ENCODE peak calls at places on chromosomes 6 and 20, in ten cellular contexts. K is upper lobe of right lung, A is psoas muscle, T is Panc1, D is cardiac muscle cell, U is left ventricle myocardium inferior, X is uterus, L is tibial nerve, F is neural progenitor cell, M is GM23338. C is an unnamed sample. For H3K4me1, the result is how much of the 10 kb centered on the place peaks cover.

GRCh38 chr6:11298651-11299420 is 66.4 kb upstream of the NEDD9 start:
- DNase-seq in K (no peak), A (no peak), T (no peak), D (no peak), U (no peak), X (no peak), L (no peak), F (peak), M (peak), C (no peak)

GRCh38 chr6:84766796-84767590 is 2.6 kb upstream of the TBX18 start:
- DNase-seq in K (no peak), A (no peak), T (no peak), D (peak), U (no peak), X (no peak), L (no peak), F (peak), M (peak), C (no peak)

GRCh38 chr6:119493980-119494379 is 144.4 kb upstream of the MAN1A1 start:
- DNase-seq in K (no peak), A (no peak), T (no peak), D (no peak), U (no peak), X (no peak), L (no peak), F (no peak), M (no peak), C (no peak)

GRCh38 chr20:6074145-6074561 is 20.3 kb upstream of the LRRN4 start:
- DNase-seq in K (no peak), A (no peak), T (no peak), D (peak), U (no peak), X (no peak), L (no peak), F (peak), M (peak), C (no peak)

GRCh38 chr6:164990901-164991300 is 318.5 kb downstream of the C6orf118 start:
- DNase-seq in K (no peak), A (no peak), T (no peak), D (no peak), U (no peak), X (no peak), L (no peak), F (no peak), M (no peak), C (no peak)

GRCh38 chr20:36644032-36644712 is 1.8 kb downstream of the SLA2 start:
- DNase-seq in K (peak), A (no peak), T (no peak), D (no peak), U (no peak), X (no peak), L (no peak), F (no peak), M (no peak), C (no peak)

GRCh38 chr6:144006731-144007454 is 1.2 kb downstream of the PLAGL1 start:
- DNase-seq in K (no peak), A (peak), T (no peak), D (no peak), U (no peak), X (no peak), L (no peak), F (peak), M (peak), C (no peak)

GRCh38 chr6:2766767-2767314 is 1.6 kb downstream of the WRNIP1 start:
- DNase-seq in K (no peak), A (no peak), T (no peak), D (no peak), U (no peak), X (no peak), L (no peak), F (no peak), M (no peak), C (no peak)

GRCh38 chr6:156485145-156485544 is 292.0 kb upstream of the ARID1B start:
- DNase-seq in K (no peak), A (no peak), T (no peak), D (no peak), U (no peak), X (no peak), L (no peak), F (no peak), M (peak), C (no peak)

GRCh38 chr6:28824793-28825731 is 98.7 kb downstream of the TRIM27 start:
- DNase-seq in K (no peak), A (no peak), T (no peak), D (no peak), U (no peak), X (no peak), L (no peak), F (peak), M (peak), C (no peak)

GRCh38 chr6:30151580-30151979 is 9.4 kb downstream of the TRIM10 start:
- DNase-seq in K (no peak), A (no peak), T (no peak), D (no peak), U (no peak), X (no peak), L (no peak), F (no peak), M (no peak), C (no peak)

GRCh38 chr20:50924261-50924660 is 7.0 kb downstream of the ADNP start:
- DNase-seq in K (no peak), A (no peak), T (no peak), D (no peak), U (no peak), X (no peak), L (no peak), F (no peak), M (no peak), C (no peak)

GRCh38 chr6:13917141-13917540 is 7.6 kb upstream of the RNF182 start:
- DNase-seq in K (no peak), A (no peak), T (no peak), D (no peak), U (no peak), X (no peak), L (no peak), F (no peak), M (no peak), C (no peak)

GRCh38 chr6:16276991-16277981 is 38.9 kb downstream of the GMPR start:
- DNase-seq in K (peak), A (peak), T (peak), D (peak), U (peak), X (peak), L (peak), F (peak), M (peak), C (peak)

GRCh38 chr6:50471041-50471440 is 242.3 kb upstream of the TFAP2D start:
- DNase-seq in K (no peak), A (no peak), T (no peak), D (no peak), U (no peak), X (no peak), L (no peak), F (no peak), M (peak), C (no peak)

GRCh38 chr6:143843689-143844405 is 709 bp downstream of the LTV1 start:
- DNase-seq in K (no peak), A (no peak), T (no peak), D (no peak), U (no peak), X (no peak), L (no peak), F (peak), M (no peak), C (no peak)

GRCh38 chr6:151998784-151999183 is 191.3 kb downstream of the ESR1 start:
- DNase-seq in K (no peak), A (no peak), T (no peak), D (no peak), U (no peak), X (no peak), L (no peak), F (no peak), M (no peak), C (no peak)

GRCh38 chr6:111837641-111838500 is 35.4 kb downstream of the FYN start:
- DNase-seq in K (no peak), A (no peak), T (no peak), D (no peak), U (no peak), X (no peak), L (no peak), F (no peak), M (no peak), C (no peak)

GRCh38 chr6:167578371-167578901 is 248.3 kb upstream of the AFDN start:
- DNase-seq in K (no peak), A (no peak), T (no peak), D (no peak), U (no peak), X (no peak), L (no peak), F (no peak), M (no peak), C (peak)

GRCh38 chr6:121436172-121436965 is 923 bp downstream of the GJA1 start:
- DNase-seq in K (no peak), A (peak), T (no peak), D (peak), U (no peak), X (peak), L (no peak), F (peak), M (peak), C (no peak)
- H3K4me3 ChIP-seq in K (peak), A (peak), T (peak), D (peak), U (peak), X (peak), L (peak), F (peak), M (peak), C (peak)

DNA sequence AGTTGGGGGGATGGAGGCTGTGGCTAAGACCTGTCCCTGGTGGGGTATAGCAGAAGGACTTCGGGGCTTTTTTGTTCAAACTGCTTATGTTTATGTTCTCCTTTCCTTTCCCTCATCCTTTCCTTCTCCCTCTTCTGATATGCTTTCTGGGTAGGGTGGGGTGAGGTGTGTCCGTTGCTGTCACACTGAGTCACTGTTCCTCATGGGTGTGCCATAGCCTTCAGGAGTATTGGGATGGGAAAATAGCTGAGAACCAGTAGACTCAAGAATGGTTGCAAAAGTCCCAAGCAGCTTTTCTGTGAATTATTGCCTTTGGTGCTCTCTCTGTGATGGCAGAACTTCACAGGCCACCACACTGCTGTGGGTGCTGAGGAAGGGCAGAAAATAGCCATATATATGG is 39.6 kb downstream of the TPD52L1 start:
- DNase-seq in K (no peak), A (no peak), T (no peak), D (no peak), U (no peak), X (no peak), L (no peak), F (no peak), M (no peak), C (no peak)
- H3K4me1 ChIP-seq in K (under half), A (half or more), T (under half), D (under half), U (half or more), X (under half), L (under half), F (under half), M (under half), C (half or more)

DNA sequence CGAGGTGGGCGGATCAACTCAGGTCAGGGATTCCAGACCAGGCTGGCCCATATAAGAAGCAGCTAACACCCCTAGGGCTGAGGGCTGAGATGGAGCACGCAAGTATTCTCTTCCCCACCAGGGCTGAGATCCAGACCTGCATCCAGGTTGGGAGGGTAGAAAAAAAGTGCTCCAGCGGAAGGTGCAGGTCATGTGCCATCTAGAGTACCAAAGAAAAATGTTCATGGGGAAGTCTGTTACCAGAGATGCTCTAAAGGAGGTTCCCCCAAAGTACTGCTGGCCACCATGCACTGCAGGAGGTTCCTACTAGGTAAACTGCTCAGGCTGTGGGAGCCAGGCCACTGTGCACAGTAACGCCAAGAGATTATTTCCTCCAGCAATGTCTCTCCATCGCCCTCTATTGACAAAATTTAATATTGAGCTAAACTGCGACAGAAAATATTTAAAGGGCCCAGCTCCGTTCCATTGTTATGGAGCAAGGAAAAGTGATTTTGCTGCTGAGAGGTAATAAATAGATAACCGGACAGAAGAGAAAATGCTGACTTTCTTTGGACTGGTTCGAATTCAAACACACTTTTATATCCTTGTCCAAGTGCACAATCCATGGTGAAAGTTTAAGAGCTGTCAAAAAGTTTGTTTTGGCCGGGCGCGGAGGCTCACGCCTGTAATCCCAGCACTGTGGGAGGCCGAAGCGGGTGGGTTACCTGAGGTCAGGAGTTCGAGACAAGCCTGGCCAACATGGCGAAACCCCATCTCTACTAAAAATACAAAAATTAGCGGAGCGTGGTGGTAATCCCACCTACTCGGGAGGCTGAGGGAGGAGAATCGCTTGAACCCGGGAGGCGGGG is 159.9 kb downstream of the OR2B2 start:
- DNase-seq in K (peak), A (peak), T (peak), D (peak), U (no peak), X (peak), L (no peak), F (peak), M (peak), C (no peak)
- TF ChIP-seq CTCF in K (peak), A (peak), T (peak), D (peak), U (peak), X (peak), L (peak), F (peak), M (peak), C (peak)

GRCh38 chr6:154996841-154997311 is 1.8 kb downstream of the TIAM2 start:
- DNase-seq in K (no peak), A (no peak), T (no peak), D (no peak), U (no peak), X (no peak), L (no peak), F (peak), M (peak), C (no peak)
- H3K4me3 ChIP-seq in K (no peak), A (no peak), T (peak), D (no peak), U (no peak), X (no peak), L (no peak), F (no peak), M (peak), C (no peak)

GRCh38 chr6:31559606-31559957 is 12.2 kb downstream of the NFKBIL1 start:
- DNase-seq in K (no peak), A (no peak), T (no peak), D (no peak), U (no peak), X (no peak), L (no peak), F (no peak), M (no peak), C (no peak)

GRCh38 chr6:31559958-31560696 is 12.0 kb upstream of the LTA start:
- DNase-seq in K (peak), A (peak), T (no peak), D (no peak), U (peak), X (peak), L (no peak), F (no peak), M (peak), C (peak)

GRCh38 chr6:31557443-31558317 is 10.3 kb downstream of the NFKBIL1 start:
- DNase-seq in K (no peak), A (no peak), T (no peak), D (no peak), U (no peak), X (no peak), L (no peak), F (no peak), M (no peak), C (no peak)

GRCh38 chr6:31558318-31558625 is 10.9 kb downstream of the NFKBIL1 start:
- DNase-seq in K (no peak), A (no peak), T (no peak), D (no peak), U (no peak), X (no peak), L (no peak), F (no peak), M (no peak), C (no peak)

GRCh38 chr6:31558631-31559500 is 11.5 kb downstream of the NFKBIL1 start:
- DNase-seq in K (peak), A (peak), T (no peak), D (no peak), U (peak), X (peak), L (no peak), F (no peak), M (no peak), C (no peak)
- H3K4me1 ChIP-seq in K (half or more), A (under half), T (under half), D (under half), U (under half), X (under half), L (under half), F (under half), M (under half), C (under half)

GRCh38 chr20:23606652-23607049 is 934 bp upstream of the CST9 start:
- DNase-seq in K (peak), A (peak), T (peak), D (peak), U (peak), X (peak), L (peak), F (peak), M (peak), C (peak)

GRCh38 chr20:23608251-23608846 is 2.6 kb upstream of the CST9 start:
- DNase-seq in K (no peak), A (no peak), T (no peak), D (peak), U (no peak), X (no peak), L (no peak), F (no peak), M (no peak), C (no peak)

GRCh38 chr20:23609486-23610109 is 3.9 kb upstream of the CST9 start:
- DNase-seq in K (no peak), A (no peak), T (no peak), D (no peak), U (no peak), X (no peak), L (no peak), F (peak), M (no peak), C (no peak)

GRCh38 chr20:23605867-23606651 is at the start of gene CST9:
- DNase-seq in K (no peak), A (no peak), T (no peak), D (no peak), U (no peak), X (no peak), L (no peak), F (peak), M (no peak), C (no peak)

DNA sequence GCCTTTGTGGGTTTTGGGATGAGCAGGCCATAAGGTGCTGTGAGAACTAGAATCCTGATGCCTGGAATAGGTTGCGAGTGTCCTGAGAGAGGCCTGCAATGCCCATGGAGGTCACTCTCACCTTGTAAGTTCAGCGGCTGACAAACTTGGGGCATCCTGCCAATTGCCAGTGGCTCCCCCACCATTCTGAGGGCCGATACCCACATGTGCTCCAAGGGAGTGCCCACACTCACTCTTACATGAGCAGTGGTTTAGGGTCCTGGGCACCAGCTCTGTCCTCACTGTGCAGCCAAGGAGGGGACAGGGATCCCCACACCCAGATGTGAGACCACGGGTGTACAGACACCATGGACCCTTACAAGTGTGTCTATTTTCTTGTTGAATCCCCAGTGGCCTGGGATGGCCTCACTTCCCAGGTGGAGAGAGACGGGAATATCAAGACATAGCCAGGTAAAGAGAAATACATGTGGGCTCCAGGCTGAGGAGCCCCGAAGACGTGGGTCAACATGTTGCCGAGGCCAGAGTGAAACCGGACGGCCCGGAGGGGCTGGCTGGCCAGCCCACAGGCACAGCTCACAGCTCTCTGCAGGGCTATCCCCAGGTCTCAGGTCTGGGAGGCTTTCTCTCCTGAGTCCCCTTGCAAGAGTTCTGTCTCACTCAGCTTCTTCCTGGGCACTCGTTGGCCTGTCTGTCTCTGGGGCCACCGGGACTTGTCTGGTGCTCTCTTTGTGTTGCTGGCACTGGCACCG is 2.0 kb upstream of the CST9 start:
- DNase-seq in K (no peak), A (no peak), T (no peak), D (no peak), U (no peak), X (no peak), L (no peak), F (no peak), M (no peak), C (no peak)
- TF ChIP-seq CTCF in K (no peak), A (no peak), T (no peak), D (no peak), U (no peak), X (no peak), L (no peak), F (no peak), M (no peak), C (no peak)

GRCh38 chr6:89488438-89488837 is 55.5 kb downstream of the ANKRD6 start:
- DNase-seq in K (no peak), A (no peak), T (no peak), D (no peak), U (no peak), X (no peak), L (no peak), F (no peak), M (no peak), C (no peak)
- H3K4me3 ChIP-seq in K (no peak), A (no peak), T (no peak), D (no peak), U (no peak), X (no peak), L (no peak), F (no peak), M (no peak), C (no peak)

DNA sequence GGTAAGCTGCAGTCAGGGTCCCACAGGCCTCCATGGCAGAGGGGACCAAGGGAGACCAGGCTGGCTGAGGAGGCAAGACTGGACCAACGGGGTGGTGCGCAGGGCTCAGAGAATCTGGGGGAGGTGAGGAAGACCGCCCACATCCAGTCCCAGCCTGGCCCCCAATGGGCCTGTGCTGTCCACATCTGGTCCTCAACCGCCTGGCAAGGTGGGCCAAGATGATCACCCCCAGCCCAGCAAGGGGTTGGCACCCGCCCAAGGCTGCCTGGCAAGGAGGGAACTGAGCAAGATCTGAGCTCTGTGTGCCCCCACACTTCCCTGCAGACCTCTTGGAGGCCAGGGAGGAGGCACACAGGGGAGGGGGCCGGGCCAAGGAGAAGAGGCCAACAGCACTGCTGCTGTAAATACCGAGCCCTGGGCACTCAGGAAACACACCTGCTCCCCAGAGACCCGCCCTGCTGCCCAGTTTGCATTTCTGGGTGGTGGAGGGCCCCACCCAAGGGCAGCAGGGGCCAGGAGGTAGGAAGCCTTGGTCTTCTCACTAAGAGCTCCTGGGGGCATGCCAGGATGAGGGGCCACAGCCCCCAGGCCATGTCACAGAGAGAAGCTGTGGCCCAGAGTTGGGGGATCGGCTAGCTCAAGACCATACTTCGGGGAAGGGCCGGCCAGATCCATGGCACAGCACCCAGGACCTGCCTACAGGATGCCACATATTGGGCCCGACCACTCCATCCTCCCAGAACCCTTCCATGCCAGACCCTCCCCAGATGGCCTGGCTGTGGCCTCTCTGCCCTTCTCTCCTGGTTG is 109.6 kb downstream of the ASXL1 start:
- DNase-seq in K (no peak), A (no peak), T (no peak), D (no peak), U (peak), X (no peak), L (no peak), F (no peak), M (no peak), C (no peak)
- H3K4me1 ChIP-seq in K (half or more), A (under half), T (under half), D (under half), U (half or more), X (under half), L (under half), F (under half), M (under half), C (half or more)